ENCODE peak calls at places on chromosomes 12 and 14, in nine cellular contexts. U is cardiac fibroblast; R is CD4-positive, alpha-beta T cell; D is GM12864; I is colonic mucosa; N is heart left ventricle; E is foreskin fibroblast; S is cardiac muscle cell; C is astrocyte of the spinal cord. Y is an unnamed sample.
A peak's percentile ranks its signal among the peaks of the same experiment; 100 is the strongest.

GRCh38 chr12:61487728-61488127 is 772.5 kb upstream of the USP15 start:
- DNase-seq in U (no peak), C (no peak), D (no peak), N (no peak), S (no peak), I (no peak), R (no peak), E (no peak), Y (no peak)

GRCh38 chr14:77302926-77303325 is 17.8 kb downstream of the POMT2 start:
- DNase-seq in I (no peak), D (no peak), N (no peak), R (peak; percentile 9), C (peak; percentile 62), S (peak; percentile 16), U (no peak), E (peak; percentile 55), Y (no peak)

GRCh38 chr12:131117438-131118245 is 163.9 kb downstream of the ADGRD1 start:
- DNase-seq in E (no peak), C (no peak), R (no peak), N (no peak), I (no peak), S (no peak), U (no peak), D (no peak), Y (no peak)

GRCh38 chr14:64789696-64790095 is 85.5 kb downstream of the PLEKHG3 start:
- DNase-seq in I (no peak), D (no peak), C (no peak), R (no peak), S (no peak), E (no peak), N (no peak), U (no peak), Y (no peak)

GRCh38 chr12:12890815-12891645 is at the start of gene GPRC5A:
- DNase-seq in D (no peak), N (peak; percentile 68), E (peak; percentile 99), U (peak; percentile 98), I (peak; percentile 94), R (peak; percentile 32), C (peak; percentile 98), S (peak; percentile 95), Y (peak; percentile 60)

GRCh38 chr14:84483072-84483410 is 1046.9 kb upstream of the FLRT2 start:
- DNase-seq in R (no peak), N (no peak), D (no peak), I (no peak), U (no peak), S (no peak), C (peak; percentile 11), E (no peak), Y (no peak)

GRCh38 chr12:120798696-120799095 is 73.1 kb downstream of the ACADS start:
- DNase-seq in N (no peak), E (no peak), C (no peak), I (no peak), D (no peak), S (no peak), R (no peak), U (no peak), Y (no peak)

GRCh38 chr12:104499207-104499606 is 42.5 kb downstream of the CHST11 start:
- DNase-seq in C (no peak), U (no peak), E (no peak), S (no peak), R (no peak), I (no peak), N (no peak), D (no peak), Y (no peak)

GRCh38 chr14:64879635-64880381 is at the start of gene SPTB:
- DNase-seq in I (peak; percentile 72), D (no peak), E (no peak), R (peak; percentile 40), U (no peak), C (no peak), S (no peak), N (peak; percentile 77), Y (peak; percentile 71)

GRCh38 chr14:65423986-65424385 is 11.5 kb downstream of the FUT8 start:
- DNase-seq in E (no peak), R (no peak), I (no peak), C (no peak), N (no peak), U (no peak), S (no peak), D (no peak), Y (no peak)

GRCh38 chr12:12918781-12919180 is 27.4 kb downstream of the GPRC5A start:
- DNase-seq in I (no peak), N (no peak), E (no peak), C (no peak), D (no peak), R (no peak), S (no peak), U (no peak), Y (no peak)

GRCh38 chr14:61101803-61102548 is 120.9 kb downstream of the SLC38A6 start:
- DNase-seq in S (peak; percentile 85), N (no peak), U (peak; percentile 88), D (no peak), R (no peak), E (peak; percentile 67), C (peak; percentile 67), I (no peak), Y (no peak)

GRCh38 chr14:104318558-104319488 is 180.4 kb downstream of the KIF26A start:
- DNase-seq in U (no peak), D (no peak), S (no peak), C (no peak), E (no peak), I (peak; percentile 10), N (peak; percentile 23), R (no peak), Y (no peak)

GRCh38 chr12:79690606-79691298 is at the start of gene PAWR:
- DNase-seq in R (no peak), D (no peak), I (peak; percentile 88), C (peak; percentile 82), S (peak; percentile 76), N (peak; percentile 58), E (peak; percentile 60), U (peak; percentile 72), Y (peak; percentile 85)

GRCh38 chr12:128381537-128381936 is 114.6 kb downstream of the TMEM132C start:
- DNase-seq in U (no peak), D (no peak), C (no peak), E (no peak), N (no peak), I (no peak), R (no peak), S (no peak), Y (peak; percentile 38)

GRCh38 chr14:38125484-38125912 is 82.2 kb upstream of the SSTR1 start:
- DNase-seq in S (no peak), N (no peak), C (no peak), E (no peak), U (no peak), D (no peak), R (no peak), I (no peak), Y (peak; percentile 21)

GRCh38 chr12:52697058-52697582 is 6.2 kb downstream of the KRT77 start:
- DNase-seq in C (no peak), E (no peak), U (no peak), R (no peak), D (no peak), S (no peak), I (no peak), N (no peak), Y (no peak)

GRCh38 chr14:79856357-79856756 is 354.9 kb downstream of the DIO2 start:
- DNase-seq in U (peak; percentile 61), C (no peak), D (no peak), S (peak; percentile 66), I (no peak), N (no peak), E (no peak), R (no peak), Y (no peak)

GRCh38 chr14:61342941-61343340 is 21.6 kb downstream of the PRKCH start:
- DNase-seq in C (no peak), E (no peak), D (no peak), N (no peak), U (no peak), I (no peak), R (no peak), S (no peak), Y (no peak)

GRCh38 chr14:32813401-32813800 is 125.3 kb upstream of the NPAS3 start:
- DNase-seq in I (no peak), U (no peak), E (no peak), S (no peak), D (no peak), R (no peak), N (no peak), C (peak; percentile 12), Y (no peak)

GRCh38 chr12:70645494-70646317 is 8.5 kb upstream of the PTPRB start:
- DNase-seq in U (peak; percentile 92), N (peak; percentile 73), I (peak; percentile 50), S (peak; percentile 94), C (peak; percentile 89), E (peak; percentile 86), D (no peak), R (no peak), Y (no peak)

GRCh38 chr14:47555333-47555732 is 120.1 kb downstream of the MDGA2 start:
- DNase-seq in S (peak; percentile 24), D (no peak), I (no peak), E (no peak), R (no peak), N (no peak), U (no peak), C (no peak), Y (no peak)

DNA sequence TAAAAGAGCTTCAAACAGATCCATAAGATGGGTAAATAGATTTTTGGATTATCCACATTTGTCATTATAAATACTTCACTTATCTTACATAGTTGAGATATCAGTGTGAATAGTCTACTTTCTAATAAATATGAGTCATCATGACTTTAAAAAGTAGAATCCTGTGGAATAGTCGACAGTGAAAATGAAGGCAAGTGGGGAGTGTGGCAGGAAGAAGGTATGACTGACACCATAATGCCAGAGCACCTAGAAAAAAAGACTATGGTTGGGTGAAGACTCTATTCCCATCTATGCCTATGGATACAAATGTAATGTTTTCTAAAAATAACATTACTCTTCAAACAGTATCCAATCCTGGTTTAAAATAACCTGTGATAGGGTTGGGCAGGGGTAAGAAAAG is 117.5 kb downstream of the MDGA2 start:
- DNase-seq in R (no peak), S (no peak), N (no peak), C (no peak), I (no peak), U (no peak), E (no peak), D (no peak), Y (no peak)
- TF ChIP-seq CTCF in R (no peak), S (no peak), N (no peak), C (no peak), I (no peak), U (no peak), E (no peak), D (no peak), Y (no peak)

GRCh38 chr12:42031847-42032564 is 112.7 kb downstream of the GXYLT1 start:
- DNase-seq in U (no peak), C (no peak), E (no peak), D (no peak), N (no peak), R (no peak), I (no peak), S (no peak), Y (no peak)
- TF ChIP-seq CTCF in U (no peak), C (no peak), E (no peak), D (no peak), N (no peak), R (no peak), I (no peak), S (no peak), Y (no peak)

GRCh38 chr14:59631237-59631636 is 54.6 kb upstream of the CCDC175 start:
- DNase-seq in E (no peak), D (no peak), R (no peak), S (peak; percentile 2), I (no peak), C (no peak), U (no peak), N (no peak), Y (peak; percentile 16)
- TF ChIP-seq CTCF in E (peak; percentile 14), D (peak; percentile 57), R (no peak), S (peak; percentile 13), I (no peak), C (peak; percentile 36), U (peak; percentile 21), N (no peak), Y (peak; percentile 32)

GRCh38 chr14:68014771-68015170 is 195.2 kb downstream of the RAD51B start:
- DNase-seq in C (no peak), I (no peak), S (no peak), R (no peak), U (no peak), N (no peak), D (no peak), E (no peak), Y (no peak)
- TF ChIP-seq CTCF in C (no peak), I (no peak), S (no peak), R (no peak), U (no peak), N (no peak), D (no peak), E (no peak), Y (no peak)

Y was measured in nephron progenitor cell.